ENCODE peak calls at places on chromosomes 4 and X, in seven cellular contexts. S is PC-3; N is prostate gland; M is aorta; Z is effector memory CD4-positive, alpha-beta T cell; J is adrenal gland; H is bronchial epithelial cell. E is an unnamed sample. For H3K27me3, the result is how much of the 10 kb centered on the place peaks cover.

GRCh38 chrX:107935200-107935599 is 47.0 kb downstream of the TEX13B start:
- DNase-seq in Z (no peak), H (peak), M (no peak), S (peak), J (peak), N (no peak), E (no peak)

GRCh38 chrX:133660356-133660755 is 245.1 kb upstream of the GPC4 start:
- DNase-seq in S (peak), H (peak), N (no peak), Z (no peak), M (no peak), J (peak), E (peak)

GRCh38 chr4:67723949-67724348 is 23.0 kb upstream of the UBA6 start:
- DNase-seq in M (no peak), S (no peak), Z (no peak), J (no peak), H (no peak), N (no peak), E (no peak)

GRCh38 chr4:16858275-16858752 is 40.1 kb downstream of the LDB2 start:
- DNase-seq in J (peak), M (no peak), S (peak), N (no peak), H (no peak), Z (no peak), E (peak)

GRCh38 chrX:134936542-134936941 is 54.2 kb upstream of the SMIM10 start:
- DNase-seq in N (no peak), J (no peak), S (peak), Z (no peak), M (no peak), H (peak), E (no peak)

GRCh38 chrX:127038065-127038464 is 218.5 kb downstream of the PRR32 start:
- DNase-seq in Z (no peak), N (no peak), S (peak), M (no peak), H (peak), J (no peak), E (no peak)

GRCh38 chr4:130524057-130524456 is 1428.1 kb downstream of the C4orf33 start:
- DNase-seq in M (no peak), Z (no peak), H (no peak), J (no peak), S (no peak), N (no peak), E (no peak)

GRCh38 chrX:67780694-67781109 is 236.9 kb downstream of the AR start:
- DNase-seq in S (peak), H (peak), M (peak), N (no peak), J (peak), Z (no peak), E (peak)

GRCh38 chrX:23570674-23571343 is 96.5 kb upstream of the PRDX4 start:
- DNase-seq in M (no peak), J (no peak), N (no peak), Z (no peak), S (no peak), H (no peak), E (no peak)

GRCh38 chr4:127410201-127410600 is 222.6 kb upstream of the INTU start:
- DNase-seq in J (peak), H (no peak), M (peak), Z (no peak), N (no peak), S (no peak), E (no peak)

GRCh38 chr4:113604955-113605354 is 156.6 kb downstream of the CAMK2D start:
- DNase-seq in N (no peak), S (no peak), J (no peak), Z (no peak), M (no peak), H (peak), E (no peak)

GRCh38 chr4:88008133-88008621 is 742 bp downstream of the PKD2 start:
- DNase-seq in H (no peak), Z (peak), N (peak), S (peak), M (peak), J (peak), E (peak)

GRCh38 chr4:16082424-16083216 is 1.2 kb downstream of the PROM1 start:
- DNase-seq in Z (no peak), J (no peak), H (no peak), N (no peak), S (no peak), M (peak), E (peak)

GRCh38 chr4:71550220-71551190 is 211.7 kb downstream of the SLC4A4 start:
- DNase-seq in M (no peak), Z (no peak), S (peak), J (no peak), H (peak), N (no peak), E (no peak)

GRCh38 chr4:188975271-188975670 is 836.0 kb downstream of the TRIML1 start:
- DNase-seq in S (no peak), M (no peak), H (no peak), Z (no peak), J (no peak), N (no peak), E (no peak)

GRCh38 chr4:185524888-185525863 is 10.1 kb downstream of the PDLIM3 start:
- DNase-seq in J (no peak), S (peak), Z (no peak), M (no peak), N (no peak), H (no peak), E (no peak)

GRCh38 chr4:144906181-144906895 is 191.7 kb downstream of the ANAPC10 start:
- DNase-seq in J (no peak), S (peak), Z (no peak), H (peak), N (no peak), M (no peak), E (peak)

GRCh38 chr4:89939464-89939863 is 44.8 kb downstream of the MMRN1 start:
- DNase-seq in M (no peak), S (no peak), N (no peak), J (no peak), H (no peak), Z (no peak), E (no peak)

GRCh38 chr4:29453421-29453820 is 1266.7 kb upstream of the PCDH7 start:
- DNase-seq in H (no peak), N (no peak), M (no peak), J (no peak), Z (no peak), S (no peak), E (no peak)

GRCh38 chrX:69305333-69306062 is 140.2 kb upstream of the PJA1 start:
- DNase-seq in S (no peak), H (no peak), Z (no peak), N (no peak), M (no peak), J (no peak), E (no peak)

GRCh38 chr4:156946508-156947197 is 24.9 kb downstream of the PDGFC start:
- DNase-seq in Z (no peak), N (no peak), M (no peak), J (peak), H (peak), S (peak), E (peak)

GRCh38 chr4:101019941-101020401 is 327.4 kb downstream of the PPP3CA start:
- DNase-seq in Z (peak), H (peak), M (no peak), S (peak), N (no peak), J (no peak), E (no peak)

GRCh38 chr4:138235419-138235952 is 6.7 kb downstream of the SLC7A11 start:
- DNase-seq in N (no peak), Z (no peak), J (no peak), M (no peak), S (peak), H (peak), E (no peak)

GRCh38 chrX:54237014-54237413 is 54.0 kb upstream of the FAM120C start:
- DNase-seq in Z (no peak), J (no peak), H (no peak), M (no peak), N (no peak), S (no peak), E (no peak)

GRCh38 chr4:173171098-173171497 is 2.5 kb downstream of the GALNT7 start:
- DNase-seq in Z (no peak), S (peak), H (peak), N (no peak), J (no peak), M (no peak), E (no peak)

GRCh38 chr4:183435803-183436202 is 8.6 kb upstream of the CDKN2AIP start:
- DNase-seq in H (no peak), S (no peak), Z (no peak), N (no peak), J (no peak), M (no peak), E (no peak)

GRCh38 chrX:19709812-19710518 is 177.4 kb downstream of the SH3KBP1 start:
- DNase-seq in N (no peak), S (peak), H (peak), J (peak), M (no peak), Z (no peak), E (peak)

DNA sequence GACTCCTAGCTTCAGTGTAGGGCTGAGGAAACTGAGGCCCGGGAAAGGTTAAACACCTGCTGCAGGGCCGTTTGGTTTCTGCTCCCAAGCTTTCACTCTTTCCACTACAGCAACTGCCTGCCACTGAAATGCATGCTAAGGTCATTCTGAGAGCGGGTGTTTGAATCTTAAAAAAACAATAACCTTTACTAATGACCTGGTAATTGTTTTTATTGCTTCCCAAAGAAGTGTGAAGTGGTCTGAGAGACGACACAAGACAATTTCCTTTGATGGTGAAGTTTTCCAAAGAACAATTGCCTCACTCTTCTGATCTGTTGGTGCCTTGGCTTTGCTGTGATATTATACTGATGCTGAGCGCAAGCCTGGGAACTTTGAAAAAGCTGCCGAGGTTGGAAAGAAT is 68.0 kb upstream of the SOD3 start:
- DNase-seq in H (no peak), S (no peak), Z (no peak), N (no peak), J (no peak), M (no peak), E (no peak)
- H3K27me3 ChIP-seq in H (under half), S (under half), Z (under half), N (under half), J (under half), M (under half), E (under half)

GRCh38 chr4:176383273-176384077 is 63.7 kb downstream of the SPCS3 start:
- DNase-seq in S (peak), Z (no peak), H (peak), J (no peak), N (no peak), M (no peak), E (no peak)
- H3K4me3 ChIP-seq in S (no peak), Z (no peak), H (no peak), J (no peak), N (no peak), M (no peak), E (no peak)

GRCh38 chr4:139584784-139585183 is 28.8 kb upstream of the SETD7 start:
- DNase-seq in S (peak), J (peak), M (no peak), H (peak), Z (no peak), N (no peak), E (no peak)

GRCh38 chr4:139585468-139585867 is 29.4 kb upstream of the SETD7 start:
- DNase-seq in M (no peak), S (no peak), H (no peak), J (no peak), N (no peak), Z (no peak), E (no peak)

GRCh38 chr4:139584019-139584418 is 28.0 kb upstream of the SETD7 start:
- DNase-seq in M (no peak), H (no peak), Z (no peak), N (no peak), J (no peak), S (no peak), E (no peak)

GRCh38 chr4:139589619-139590018 is 33.6 kb upstream of the SETD7 start:
- DNase-seq in S (no peak), H (no peak), Z (no peak), J (peak), N (no peak), M (no peak), E (no peak)

DNA sequence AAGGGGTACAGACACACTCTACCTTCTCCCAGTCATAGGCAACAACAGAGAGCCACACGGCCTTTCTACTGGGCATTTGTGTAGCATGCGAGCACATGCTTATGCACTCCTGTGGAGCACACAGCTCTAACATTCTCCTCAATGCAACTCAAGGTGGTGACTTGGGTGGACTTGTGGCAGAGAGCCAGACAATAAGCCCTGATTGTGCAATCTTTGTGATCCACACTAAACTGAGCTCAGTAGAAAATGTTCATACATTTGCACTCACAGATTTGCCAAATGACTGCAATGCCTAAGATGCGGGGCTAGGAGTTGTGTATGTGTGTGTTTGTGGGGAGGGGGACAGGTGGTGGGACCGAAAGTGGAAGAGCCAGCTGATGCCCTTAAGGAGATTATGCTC is 31.4 kb upstream of the SETD7 start:
- DNase-seq in S (no peak), J (no peak), M (no peak), Z (no peak), N (no peak), H (peak), E (no peak)
- H3K27me3 ChIP-seq in S (under half), J (under half), M (under half), Z (under half), N (under half), H (under half), E (under half)

DNA sequence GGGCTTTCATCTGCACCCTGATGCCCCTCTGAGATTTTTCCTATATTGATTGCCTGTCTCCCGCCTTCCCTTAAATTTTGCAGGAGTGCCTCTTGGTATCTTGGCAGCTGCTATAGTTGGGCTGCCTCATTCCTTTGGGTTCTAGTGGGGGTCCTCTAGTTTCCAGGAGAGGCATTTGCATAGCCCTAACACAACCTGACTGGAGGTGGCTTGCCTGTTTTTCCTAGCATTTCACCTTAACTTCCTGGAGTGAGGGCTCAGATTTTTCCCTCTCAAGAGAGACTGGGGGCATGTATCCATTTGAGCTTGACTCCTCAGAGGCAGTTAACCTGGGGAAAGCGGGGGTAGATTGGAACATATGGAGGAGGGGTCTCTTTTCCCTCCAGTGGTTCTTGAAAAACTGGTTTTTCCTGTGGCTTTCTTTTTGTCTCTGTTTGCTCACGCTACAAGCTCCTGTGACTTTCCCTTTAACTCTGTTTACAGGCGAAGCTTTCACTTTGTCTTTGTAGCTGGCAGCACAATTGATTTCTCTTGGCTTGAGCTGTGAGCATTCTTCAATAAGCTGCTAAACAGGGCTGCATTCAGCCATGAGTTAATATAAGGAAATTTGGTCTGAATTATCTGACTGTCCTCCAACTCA is 45.9 kb downstream of the UGT2A3 start:
- DNase-seq in J (no peak), N (peak), Z (no peak), H (peak), M (no peak), S (peak), E (no peak)
- H3K4me3 ChIP-seq in J (no peak), N (peak), Z (no peak), H (peak), M (no peak), S (peak), E (no peak)

DNA sequence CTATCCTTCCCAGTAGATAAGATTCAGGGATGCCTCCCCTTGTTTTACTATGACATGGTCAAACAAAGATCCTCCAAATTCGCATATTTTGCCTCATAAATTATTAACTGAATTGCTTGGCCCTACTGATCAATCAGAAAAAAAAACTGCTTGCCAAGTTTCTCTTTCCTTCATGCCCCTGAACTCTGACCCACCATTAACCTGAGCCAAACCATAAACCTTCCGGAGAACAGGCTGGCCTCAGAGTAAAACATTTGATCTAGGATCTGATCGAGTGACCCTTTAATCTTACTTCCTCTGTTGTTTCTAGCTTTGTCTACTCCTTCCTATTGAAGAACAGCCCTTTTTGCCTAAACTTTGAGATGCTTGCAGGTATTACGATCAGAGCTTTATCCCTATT is 209.7 kb upstream of the FAM47A start:
- DNase-seq in Z (no peak), M (no peak), H (no peak), N (no peak), J (no peak), S (no peak), E (no peak)
- H3K27me3 ChIP-seq in Z (under half), M (under half), H (under half), N (under half), J (under half), S (under half), E (under half)

E was measured in MG63.